ENCODE peak calls at places on chromosomes 2 and 18, in nine cellular contexts. O is adrenal gland, K is HCT116, U is sigmoid colon, V is right cardiac atrium, S is SK-N-SH, T is right lobe of liver, W is cardiac muscle cell, J is SJCRH30. E is an unnamed sample.

GRCh38 chr2:45683292-45683691 is 31.8 kb downstream of the PRKCE start:
- DNase-seq in O (no peak), K (no peak), U (no peak), V (no peak), S (no peak), T (no peak), W (no peak), J (no peak), E (no peak)

GRCh38 chr2:189901664-189902063 is 117.4 kb downstream of the PMS1 start:
- DNase-seq in O (no peak), K (no peak), U (no peak), V (no peak), S (no peak), T (no peak), W (no peak), J (no peak), E (no peak)

GRCh38 chr2:48483506-48483905 is 46.4 kb upstream of the STON1 start:
- DNase-seq in O (no peak), K (no peak), U (peak; percentile 83), V (no peak), S (no peak), T (no peak), W (peak; percentile 83), J (no peak), E (no peak)

GRCh38 chr2:200040831-200041230 is 85.4 kb downstream of the MAIP1 start:
- DNase-seq in O (no peak), K (no peak), U (no peak), V (no peak), S (no peak), T (no peak), W (no peak), J (no peak), E (no peak)

GRCh38 chr18:9771261-9771976 is 63.3 kb downstream of the RAB31 start:
- DNase-seq in O (peak; percentile 88), K (peak; percentile 56), U (peak; percentile 90), V (peak; percentile 89), S (peak; percentile 86), T (peak; percentile 80), W (peak; percentile 76), J (peak; percentile 27), E (peak; percentile 86)

GRCh38 chr2:19883971-19884720 is 17.6 kb downstream of the TTC32 start:
- DNase-seq in O (no peak), K (no peak), U (peak; percentile 25), V (no peak), S (no peak), T (no peak), W (no peak), J (no peak), E (no peak)

GRCh38 chr2:232681527-232681926 is 15.6 kb upstream of the GIGYF2 start:
- DNase-seq in O (peak; percentile 75), K (no peak), U (no peak), V (no peak), S (no peak), T (no peak), W (peak; percentile 27), J (no peak), E (no peak)

GRCh38 chr2:75528221-75528977 is 32.3 kb downstream of the EVA1A start:
- DNase-seq in O (no peak), K (no peak), U (no peak), V (no peak), S (no peak), T (no peak), W (no peak), J (peak; percentile 15), E (no peak)

GRCh38 chr18:13313006-13313661 is 94.6 kb downstream of the LDLRAD4 start:
- DNase-seq in O (no peak), K (no peak), U (no peak), V (no peak), S (no peak), T (peak; percentile 91), W (no peak), J (no peak), E (no peak)

DNA sequence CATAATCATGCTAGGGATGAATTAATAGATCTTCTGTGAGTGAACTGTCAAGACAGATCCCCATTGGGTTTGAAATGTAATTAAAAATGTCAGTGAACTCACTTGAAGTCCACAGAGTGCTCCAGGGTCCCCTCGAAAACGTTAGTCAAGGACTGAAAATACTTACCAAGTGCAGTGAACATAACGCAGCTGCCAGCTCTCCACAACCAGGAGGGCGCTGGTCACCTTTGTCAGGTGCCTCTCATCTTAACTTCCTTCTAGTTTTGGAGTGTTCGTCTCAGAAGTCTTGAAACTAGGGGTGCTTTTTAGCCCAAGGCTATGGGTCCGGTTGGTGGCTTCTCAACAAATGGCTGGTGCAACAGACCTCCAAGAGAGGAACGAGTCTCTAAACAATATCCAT is 70.7 kb downstream of the NCK2 start:
- DNase-seq in O (no peak), K (no peak), U (no peak), V (no peak), S (no peak), T (no peak), W (no peak), J (no peak), E (no peak)
- H3K4me1 ChIP-seq in O (peaks cover 23% of the 10 kb centered on the region), K (no peaks in the 10 kb centered on the region), U (peaks cover 49% of the 10 kb centered on the region), V (peaks cover 19% of the 10 kb centered on the region), S (peaks cover 30% of the 10 kb centered on the region), T (no peaks in the 10 kb centered on the region), W (peaks cover 16% of the 10 kb centered on the region), J (peaks cover 32% of the 10 kb centered on the region), E (peaks cover 25% of the 10 kb centered on the region)

GRCh38 chr2:56812432-56812831 is 628.6 kb downstream of the CCDC85A start:
- DNase-seq in O (no peak), K (no peak), U (no peak), V (no peak), S (no peak), T (no peak), W (no peak), J (no peak), E (no peak)

GRCh38 chr2:56813490-56813889 is 629.7 kb downstream of the CCDC85A start:
- DNase-seq in O (no peak), K (no peak), U (no peak), V (no peak), S (no peak), T (no peak), W (no peak), J (no peak), E (no peak)

GRCh38 chr2:56811401-56811800 is 627.6 kb downstream of the CCDC85A start:
- DNase-seq in O (no peak), K (no peak), U (no peak), V (no peak), S (no peak), T (no peak), W (peak; percentile 0), J (no peak), E (no peak)

DNA sequence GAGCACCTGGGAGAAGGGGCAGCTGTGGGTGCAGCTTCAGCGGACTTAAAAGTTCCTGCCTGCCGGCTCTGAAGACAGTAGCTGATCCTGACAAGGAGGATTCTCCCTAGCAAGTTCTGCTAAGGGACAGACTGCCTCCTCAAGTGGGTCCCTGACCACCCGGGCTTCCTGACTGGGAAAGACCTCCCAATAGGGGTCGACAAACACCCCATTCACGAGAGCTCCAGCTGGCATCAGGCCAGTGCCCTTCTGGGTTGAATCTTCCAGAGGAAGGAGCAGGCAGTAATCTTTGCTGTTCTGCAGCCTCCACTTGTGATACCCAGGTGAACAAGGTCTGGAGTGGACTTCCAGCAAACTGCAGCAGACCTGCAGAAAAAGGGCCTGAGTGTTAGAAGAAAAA is 632.9 kb downstream of the CCDC85A start:
- DNase-seq in O (no peak), K (no peak), U (peak; percentile 49), V (no peak), S (no peak), T (no peak), W (no peak), J (peak; percentile 6), E (no peak)
- H3K4me1 ChIP-seq in O (no peaks in the 10 kb centered on the region), K (no peaks in the 10 kb centered on the region), U (no peaks in the 10 kb centered on the region), V (no peaks in the 10 kb centered on the region), S (no peaks in the 10 kb centered on the region), T (no peaks in the 10 kb centered on the region), W (no peaks in the 10 kb centered on the region), J (no peaks in the 10 kb centered on the region), E (no peaks in the 10 kb centered on the region)

GRCh38 chr2:68776124-68776523 is 41.5 kb downstream of the ARHGAP25 start:
- DNase-seq in O (no peak), K (no peak), U (no peak), V (no peak), S (no peak), T (no peak), W (no peak), J (peak; percentile 37), E (no peak)

GRCh38 chr2:68771211-68771721 is 36.7 kb downstream of the ARHGAP25 start:
- DNase-seq in O (no peak), K (no peak), U (no peak), V (peak; percentile 34), S (no peak), T (no peak), W (peak; percentile 17), J (peak; percentile 99), E (no peak)

GRCh38 chr2:68775272-68775847 is 40.7 kb downstream of the ARHGAP25 start:
- DNase-seq in O (no peak), K (no peak), U (no peak), V (no peak), S (no peak), T (no peak), W (no peak), J (no peak), E (no peak)

GRCh38 chr2:68772109-68772508 is 37.5 kb downstream of the ARHGAP25 start:
- DNase-seq in O (no peak), K (no peak), U (no peak), V (no peak), S (no peak), T (no peak), W (no peak), J (no peak), E (no peak)

GRCh38 chr2:68774569-68775271 is 40.1 kb downstream of the ARHGAP25 start:
- DNase-seq in O (peak; percentile 63), K (no peak), U (peak; percentile 74), V (peak; percentile 57), S (no peak), T (peak; percentile 72), W (peak; percentile 81), J (no peak), E (peak; percentile 68)
- H3K4me1 ChIP-seq in O (no peaks in the 10 kb centered on the region), K (no peaks in the 10 kb centered on the region), U (peaks cover 16% of the 10 kb centered on the region), V (peaks cover 21% of the 10 kb centered on the region), S (peaks cover 4% of the 10 kb centered on the region), T (no peaks in the 10 kb centered on the region), W (no peaks in the 10 kb centered on the region), J (peaks cover 37% of the 10 kb centered on the region), E (peaks cover 9% of the 10 kb centered on the region)

DNA sequence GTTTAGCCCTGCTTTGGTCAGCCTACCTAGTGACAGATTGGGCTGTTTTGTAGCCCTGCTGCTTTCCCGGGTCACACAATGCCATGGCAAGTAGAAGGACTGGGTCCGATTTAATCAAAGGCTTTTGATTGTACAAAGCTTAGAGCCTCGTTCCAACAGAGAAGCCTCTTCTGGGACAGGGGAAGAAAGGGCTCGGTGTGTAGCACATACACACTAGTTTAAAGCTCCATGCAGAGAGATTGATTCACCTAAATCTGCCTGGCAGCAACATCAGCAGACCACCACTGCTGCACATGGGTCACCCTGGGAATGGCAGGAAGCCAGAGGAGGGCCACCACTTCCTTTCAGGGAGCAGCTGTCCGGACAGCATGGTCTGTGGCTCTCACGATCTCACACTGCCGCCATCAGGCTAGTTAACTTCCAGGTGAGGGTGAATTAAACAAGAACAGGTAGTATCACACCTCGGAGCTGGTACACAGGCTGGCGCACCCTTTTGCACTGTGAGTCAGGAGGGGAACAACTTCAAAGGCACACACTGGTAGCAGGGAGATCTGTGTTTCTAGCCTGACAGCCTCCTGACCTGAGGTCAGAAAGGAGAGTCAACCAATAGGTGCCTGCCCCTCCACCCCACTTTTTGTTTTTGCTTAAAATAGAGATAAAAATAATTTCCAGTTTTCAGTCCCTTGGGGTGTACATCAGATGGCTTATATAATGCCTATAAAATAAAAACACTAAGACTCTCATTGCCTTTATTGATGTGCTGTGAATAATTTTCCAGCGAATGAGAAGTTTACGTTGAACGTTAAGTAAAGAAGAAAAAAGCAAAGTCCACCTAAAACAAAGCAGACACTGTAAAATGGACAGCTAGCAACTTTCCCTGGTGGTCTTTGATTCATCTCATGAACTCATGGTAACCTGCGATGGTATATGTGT is 108.5 kb downstream of the CDCA7 start:
- DNase-seq in O (no peak), K (no peak), U (no peak), V (no peak), S (peak; percentile 27), T (no peak), W (no peak), J (peak; percentile 73), E (no peak)
- H3K4me1 ChIP-seq in O (no peaks in the 10 kb centered on the region), K (no peaks in the 10 kb centered on the region), U (no peaks in the 10 kb centered on the region), V (no peaks in the 10 kb centered on the region), S (peaks cover 7% of the 10 kb centered on the region), T (no peaks in the 10 kb centered on the region), W (no peaks in the 10 kb centered on the region), J (peaks cover 7% of the 10 kb centered on the region), E (no peaks in the 10 kb centered on the region)

E was measured in body of pancreas.